ENCODE peak calls at places on chromosomes 11 and 22, in five cellular contexts. T is endodermal cell, N is right lobe of liver, B is gastrocnemius medialis, K is H9. S is an unnamed sample.

GRCh38 chr11:79069504-79069903 is 371.3 kb downstream of the TENM4 start:
- DNase-seq in B (no peak), K (no peak), T (no peak), N (no peak), S (no peak)

GRCh38 chr11:8017894-8018741 is 31.0 kb downstream of the EIF3F start:
- DNase-seq in B (no peak), K (peak; percentile 29), N (no peak), T (peak; percentile 55), S (no peak)

GRCh38 chr11:116422556-116422955 is 350.2 kb downstream of the BUD13 start:
- DNase-seq in B (no peak), T (no peak), N (no peak), K (no peak), S (no peak)

GRCh38 chr11:119187123-119187892 is 2.0 kb downstream of the NHERF4 start:
- DNase-seq in K (no peak), B (no peak), N (no peak), T (peak; percentile 50), S (no peak)

GRCh38 chr11:35282226-35282882 is 137.0 kb downstream of the SLC1A2 start:
- DNase-seq in N (no peak), K (no peak), T (no peak), B (no peak), S (no peak)

GRCh38 chr11:8127442-8127841 is 41.4 kb downstream of the RIC3 start:
- DNase-seq in B (no peak), T (no peak), K (no peak), N (no peak), S (no peak)

GRCh38 chr11:33778682-33779081 is 4.4 kb upstream of the FBXO3 start:
- DNase-seq in K (no peak), T (peak; percentile 50), B (no peak), N (no peak), S (no peak)

GRCh38 chr22:45460288-45461109 is 42.2 kb upstream of the FBLN1 start:
- DNase-seq in B (peak; percentile 64), N (no peak), K (no peak), T (no peak), S (no peak)

GRCh38 chr11:60389279-60389910 is 6.9 kb upstream of the MS4A14 start:
- DNase-seq in K (no peak), B (no peak), T (no peak), N (no peak), S (peak; percentile 29)

GRCh38 chr22:34055525-34056200 is 135.4 kb upstream of the LARGE1 start:
- DNase-seq in K (peak; percentile 82), T (peak; percentile 90), N (no peak), B (no peak), S (no peak)

GRCh38 chr11:34487430-34487829 is 26.2 kb downstream of the ELF5 start:
- DNase-seq in T (peak; percentile 17), N (no peak), K (no peak), B (no peak), S (no peak)

GRCh38 chr22:43236401-43237166 is 49.6 kb upstream of the TTLL12 start:
- DNase-seq in K (no peak), B (no peak), T (no peak), N (peak; percentile 97), S (no peak)

GRCh38 chr11:6604081-6604626 is 580 bp downstream of the ILK start:
- DNase-seq in T (peak; percentile 79), B (no peak), N (peak; percentile 59), K (peak; percentile 49), S (peak; percentile 71)

GRCh38 chr22:19518568-19519030 is 5.6 kb downstream of the CLDN5 start:
- DNase-seq in N (no peak), K (no peak), T (peak; percentile 24), B (no peak), S (no peak)

GRCh38 chr11:12212181-12212820 is 101.9 kb downstream of the MICAL2 start:
- DNase-seq in T (no peak), K (no peak), N (no peak), B (no peak), S (no peak)

GRCh38 chr11:12361650-12362049 is 15.7 kb upstream of the PARVA start:
- DNase-seq in K (no peak), T (peak; percentile 52), B (no peak), N (no peak), S (no peak)

GRCh38 chr22:26766510-26767350 is 109.3 kb downstream of the MIAT start:
- DNase-seq in N (no peak), K (no peak), B (no peak), T (no peak), S (no peak)

GRCh38 chr11:65482306-65482850 is 16.5 kb upstream of the MALAT1 start:
- DNase-seq in B (no peak), K (no peak), N (no peak), T (no peak), S (no peak)

GRCh38 chr22:32309585-32310251 is 47.9 kb upstream of the RFPL3 start:
- DNase-seq in K (no peak), T (no peak), B (no peak), N (peak; percentile 27), S (no peak)

GRCh38 chr22:44128961-44129613 is 51.6 kb upstream of the PARVG start:
- DNase-seq in B (no peak), T (no peak), K (no peak), N (no peak), S (no peak)

GRCh38 chr11:34029176-34029575 is 22.4 kb upstream of the CAPRIN1 start:
- DNase-seq in B (no peak), T (no peak), N (no peak), K (no peak), S (no peak)

GRCh38 chr11:129557421-129557820 is 181.8 kb downstream of the BARX2 start:
- DNase-seq in T (no peak), K (no peak), N (no peak), B (no peak), S (no peak)

GRCh38 chr11:75077316-75077715 is 19.4 kb downstream of the OR2AT4 start:
- DNase-seq in N (no peak), B (no peak), K (no peak), T (no peak), S (no peak)

GRCh38 chr11:57776577-57776976 is 15.0 kb downstream of the CTNND1 start:
- DNase-seq in N (no peak), K (no peak), B (no peak), T (no peak), S (no peak)

GRCh38 chr22:19923914-19924513 is 17.6 kb upstream of the COMT start:
- DNase-seq in B (no peak), N (no peak), K (no peak), T (no peak), S (no peak)

GRCh38 chr11:112511271-112511670 is 250.6 kb upstream of the PLET1 start:
- DNase-seq in B (no peak), N (no peak), K (no peak), T (no peak), S (no peak)

GRCh38 chr11:90229791-90230190 is 6.9 kb upstream of the CHORDC1 start:
- DNase-seq in T (no peak), N (no peak), K (no peak), B (no peak), S (no peak)

GRCh38 chr22:38968801-38969200 is 11.4 kb downstream of the APOBEC3A start:
- DNase-seq in N (no peak), K (no peak), B (no peak), T (no peak), S (no peak)

GRCh38 chr11:44994753-44995152 is 44.1 kb upstream of the TP53I11 start:
- DNase-seq in T (peak; percentile 52), N (no peak), B (no peak), K (peak; percentile 28), S (no peak)
- TF ChIP-seq CTCF in T (peak; percentile 53), N (no peak), B (no peak), K (peak; percentile 21), S (no peak)

GRCh38 chr11:64268687-64269379 is 15.6 kb downstream of the BAD start:
- DNase-seq in N (peak; percentile 70), B (peak; percentile 72), T (peak; percentile 90), K (peak; percentile 80), S (peak; percentile 52)
- TF ChIP-seq CTCF in N (no peak), B (no peak), T (no peak), K (no peak), S (no peak)

GRCh38 chr22:24427500-24428164 is at the start of gene ADORA2A:
- DNase-seq in K (no peak), N (peak; percentile 71), T (no peak), B (no peak), S (peak; percentile 66)
- TF ChIP-seq CTCF in K (no peak), N (no peak), T (no peak), B (no peak), S (no peak)

DNA sequence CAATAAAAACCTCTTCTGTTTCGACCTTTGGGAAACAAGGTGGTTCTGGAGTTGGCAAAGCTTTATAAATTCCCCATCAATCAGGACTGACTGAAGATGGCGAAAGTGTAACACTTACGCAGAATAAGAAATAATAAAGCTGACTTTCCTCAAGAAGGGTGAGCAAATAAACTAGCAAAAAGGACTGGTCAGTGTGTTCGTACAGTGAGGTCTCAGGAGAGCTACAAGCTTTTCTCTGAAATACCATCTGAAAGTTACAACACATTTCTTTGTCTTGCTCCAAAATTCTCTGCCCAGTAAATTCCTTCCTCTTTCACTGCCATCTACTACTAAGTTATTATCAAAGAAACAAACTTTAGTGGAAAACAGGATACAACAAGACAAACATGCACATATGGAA is 13.4 kb downstream of the PITPNB start:
- DNase-seq in N (no peak), B (no peak), K (no peak), T (no peak), S (no peak)
- TF ChIP-seq CTCF in N (no peak), B (no peak), K (no peak), T (no peak), S (no peak)

GRCh38 chr22:22802346-22802970 is 85.2 kb upstream of the IGLL5 start:
- DNase-seq in K (no peak), B (no peak), T (no peak), N (no peak), S (peak; percentile 39)
- TF ChIP-seq CTCF in K (peak; percentile 65), B (no peak), T (peak; percentile 69), N (peak; percentile 35), S (peak; percentile 16)

DNA sequence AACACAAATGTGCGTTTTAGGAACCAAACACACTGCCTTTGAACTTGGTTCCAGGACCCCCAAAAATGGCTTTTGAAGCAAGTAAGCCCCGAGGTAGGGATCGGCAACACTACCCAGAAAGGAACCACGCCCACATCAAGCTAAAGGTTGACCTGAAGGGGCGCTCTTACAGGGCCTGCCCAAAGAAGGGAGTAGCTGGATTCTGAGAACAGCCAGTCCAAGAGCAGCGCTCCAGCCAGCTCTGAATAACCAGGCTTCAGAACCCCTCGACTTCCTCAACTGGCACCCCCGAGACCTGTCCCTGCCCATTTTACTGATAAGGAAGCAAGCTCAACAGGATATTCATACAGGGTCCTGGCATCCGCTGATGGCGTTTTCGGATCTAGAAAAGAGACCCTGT is 18.9 kb upstream of the MOB2 start:
- DNase-seq in B (no peak), T (peak; percentile 71), K (peak; percentile 67), N (no peak), S (no peak)
- TF ChIP-seq CTCF in B (no peak), T (peak; percentile 65), K (peak; percentile 67), N (no peak), S (no peak)

DNA sequence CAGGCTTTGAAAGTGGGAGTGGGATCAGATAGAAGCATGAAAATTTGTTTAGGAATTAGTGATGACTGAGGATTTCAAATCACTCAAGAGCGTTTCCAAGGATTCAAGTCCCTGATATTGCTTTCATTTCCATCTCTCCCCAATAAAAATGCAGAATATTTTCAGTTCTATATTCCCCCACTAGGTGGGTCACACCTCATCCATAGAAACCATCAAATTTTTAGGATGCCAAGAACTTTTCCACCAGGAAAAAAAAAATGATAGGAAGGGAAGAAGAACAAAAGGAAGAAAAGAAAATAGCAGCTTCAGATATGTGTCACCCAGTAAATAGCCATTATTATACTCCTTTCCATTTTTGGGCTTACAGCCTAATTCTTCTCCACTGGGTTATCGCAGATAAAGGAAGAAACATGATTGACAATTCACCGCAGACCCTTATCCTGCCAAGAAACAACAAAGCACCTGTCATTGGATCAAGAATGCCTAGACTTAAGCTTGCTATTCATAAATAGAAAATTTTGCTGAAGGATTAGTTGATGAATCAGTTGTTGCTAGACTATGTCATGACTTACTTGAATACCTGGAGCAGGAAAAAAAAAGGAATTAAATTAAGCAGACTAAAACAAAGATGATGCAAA is 30.3 kb upstream of the OR10D3 start:
- DNase-seq in N (no peak), B (no peak), T (no peak), K (no peak), S (no peak)
- TF ChIP-seq CTCF in N (no peak), B (no peak), T (peak; percentile 46), K (no peak), S (no peak)

S was measured in GM10248.